ENCODE peak calls at places on chromosomes 6 and 20, in seven cellular contexts. One of them, this sample, is unnamed.

GRCh38 chr20:62685781-62686555 is 22.7 kb upstream of the NTSR1 start:
- DNase-seq in Panc1: no peak
- DNase-seq in A673: no peak
- DNase-seq in Caco-2: no peak
- DNase-seq in OCI-LY7: no peak
- DNase-seq in right lobe of liver: no peak
- DNase-seq in left ventricle myocardium inferior: peak; percentile 29
- DNase-seq in this sample: peak; percentile 35

GRCh38 chr6:163900570-163900969 is 486.1 kb downstream of the QKI start:
- DNase-seq in OCI-LY7: no peak
- DNase-seq in Caco-2: no peak
- DNase-seq in Panc1: no peak
- DNase-seq in left ventricle myocardium inferior: no peak
- DNase-seq in right lobe of liver: no peak
- DNase-seq in A673: no peak
- DNase-seq in this sample: no peak

GRCh38 chr6:78611097-78611625 is 256.2 kb upstream of the IRAK1BP1 start:
- DNase-seq in right lobe of liver: no peak
- DNase-seq in Caco-2: no peak
- DNase-seq in OCI-LY7: no peak
- DNase-seq in Panc1: no peak
- DNase-seq in A673: no peak
- DNase-seq in left ventricle myocardium inferior: no peak
- DNase-seq in this sample: no peak

GRCh38 chr6:75563032-75563431 is 38.6 kb upstream of the SENP6 start:
- DNase-seq in left ventricle myocardium inferior: no peak
- DNase-seq in Caco-2: no peak
- DNase-seq in right lobe of liver: no peak
- DNase-seq in Panc1: no peak
- DNase-seq in OCI-LY7: peak; percentile 49
- DNase-seq in A673: peak; percentile 71
- DNase-seq in this sample: peak; percentile 32

GRCh38 chr6:163850874-163851273 is 436.4 kb downstream of the QKI start:
- DNase-seq in left ventricle myocardium inferior: no peak
- DNase-seq in Caco-2: no peak
- DNase-seq in right lobe of liver: no peak
- DNase-seq in A673: no peak
- DNase-seq in Panc1: no peak
- DNase-seq in OCI-LY7: no peak
- DNase-seq in this sample: no peak

GRCh38 chr6:119493980-119494379 is 144.4 kb upstream of the MAN1A1 start:
- DNase-seq in OCI-LY7: no peak
- DNase-seq in right lobe of liver: no peak
- DNase-seq in A673: no peak
- DNase-seq in Panc1: no peak
- DNase-seq in Caco-2: no peak
- DNase-seq in left ventricle myocardium inferior: no peak
- DNase-seq in this sample: no peak

GRCh38 chr20:43571771-43572170 is 12.9 kb downstream of the SGK2 start:
- DNase-seq in right lobe of liver: no peak
- DNase-seq in OCI-LY7: no peak
- DNase-seq in A673: no peak
- DNase-seq in Caco-2: no peak
- DNase-seq in left ventricle myocardium inferior: no peak
- DNase-seq in Panc1: no peak
- DNase-seq in this sample: no peak

GRCh38 chr6:56842602-56843475 is 112.1 kb upstream of the BEND6 start:
- DNase-seq in left ventricle myocardium inferior: peak; percentile 39
- DNase-seq in right lobe of liver: no peak
- DNase-seq in OCI-LY7: no peak
- DNase-seq in A673: peak; percentile 66
- DNase-seq in Panc1: no peak
- DNase-seq in Caco-2: peak; percentile 64
- DNase-seq in this sample: peak; percentile 63

GRCh38 chr6:112571886-112572285 is 224.8 kb downstream of the RFPL4B start:
- DNase-seq in Panc1: no peak
- DNase-seq in OCI-LY7: no peak
- DNase-seq in Caco-2: no peak
- DNase-seq in left ventricle myocardium inferior: no peak
- DNase-seq in A673: no peak
- DNase-seq in right lobe of liver: no peak
- DNase-seq in this sample: no peak

DNA sequence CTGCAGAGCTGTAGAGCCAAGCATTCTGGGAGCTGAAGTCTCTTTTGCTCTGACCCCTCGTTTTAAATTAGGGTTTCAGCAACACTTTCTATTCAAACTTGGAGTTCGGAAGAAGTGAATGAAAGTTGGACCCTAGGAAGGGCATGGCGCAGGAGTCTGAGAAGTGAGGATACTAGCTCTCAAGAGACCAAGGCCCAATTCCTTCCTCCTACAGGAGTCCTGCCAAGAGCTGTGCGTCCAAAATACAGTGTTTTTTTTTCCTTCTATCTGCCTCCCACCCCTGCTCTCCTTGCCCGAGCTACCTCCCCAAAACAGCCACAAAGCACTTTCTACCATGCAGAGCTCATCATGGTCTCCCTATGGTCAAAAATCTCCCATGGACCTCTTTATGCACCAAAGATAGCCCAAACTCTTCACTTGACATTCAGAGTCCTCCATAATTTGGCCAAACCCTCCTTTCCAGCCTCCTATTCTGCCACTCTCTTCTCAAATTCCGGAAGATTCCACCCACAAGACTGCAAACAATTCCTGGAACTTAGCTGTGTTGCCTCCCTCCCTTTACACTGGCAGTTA is 649 bp upstream of the CSNK2A1 start:
- DNase-seq in OCI-LY7: no peak
- DNase-seq in Caco-2: no peak
- DNase-seq in A673: no peak
- DNase-seq in left ventricle myocardium inferior: no peak
- DNase-seq in right lobe of liver: no peak
- DNase-seq in Panc1: no peak
- DNase-seq in this sample: no peak
- H3K4me3 ChIP-seq in OCI-LY7: peak overlapping the region; percentile 89
- H3K4me3 ChIP-seq in Caco-2: no peak overlapping the region
- H3K4me3 ChIP-seq in A673: peak overlapping the region; percentile 99
- H3K4me3 ChIP-seq in left ventricle myocardium inferior: peak overlapping the region; percentile 85
- H3K4me3 ChIP-seq in right lobe of liver: peak overlapping the region; percentile 89
- H3K4me3 ChIP-seq in Panc1: peak overlapping the region; percentile 99
- H3K4me3 ChIP-seq in this sample: no peak overlapping the region

GRCh38 chr20:48638546-48638945 is 189.3 kb downstream of the PREX1 start:
- DNase-seq in left ventricle myocardium inferior: no peak
- DNase-seq in Caco-2: no peak
- DNase-seq in OCI-LY7: no peak
- DNase-seq in right lobe of liver: no peak
- DNase-seq in Panc1: peak; percentile 73
- DNase-seq in A673: no peak
- DNase-seq in this sample: no peak
- H3K4me1 ChIP-seq in left ventricle myocardium inferior: no peaks in the 10 kb centered on the region
- H3K4me1 ChIP-seq in Caco-2: no peaks in the 10 kb centered on the region
- H3K4me1 ChIP-seq in OCI-LY7: no peaks in the 10 kb centered on the region
- H3K4me1 ChIP-seq in right lobe of liver: no peaks in the 10 kb centered on the region
- H3K4me1 ChIP-seq in Panc1: no peaks in the 10 kb centered on the region
- H3K4me1 ChIP-seq in A673: peaks cover 9% of the 10 kb centered on the region
- H3K4me1 ChIP-seq in this sample: no peaks in the 10 kb centered on the region

DNA sequence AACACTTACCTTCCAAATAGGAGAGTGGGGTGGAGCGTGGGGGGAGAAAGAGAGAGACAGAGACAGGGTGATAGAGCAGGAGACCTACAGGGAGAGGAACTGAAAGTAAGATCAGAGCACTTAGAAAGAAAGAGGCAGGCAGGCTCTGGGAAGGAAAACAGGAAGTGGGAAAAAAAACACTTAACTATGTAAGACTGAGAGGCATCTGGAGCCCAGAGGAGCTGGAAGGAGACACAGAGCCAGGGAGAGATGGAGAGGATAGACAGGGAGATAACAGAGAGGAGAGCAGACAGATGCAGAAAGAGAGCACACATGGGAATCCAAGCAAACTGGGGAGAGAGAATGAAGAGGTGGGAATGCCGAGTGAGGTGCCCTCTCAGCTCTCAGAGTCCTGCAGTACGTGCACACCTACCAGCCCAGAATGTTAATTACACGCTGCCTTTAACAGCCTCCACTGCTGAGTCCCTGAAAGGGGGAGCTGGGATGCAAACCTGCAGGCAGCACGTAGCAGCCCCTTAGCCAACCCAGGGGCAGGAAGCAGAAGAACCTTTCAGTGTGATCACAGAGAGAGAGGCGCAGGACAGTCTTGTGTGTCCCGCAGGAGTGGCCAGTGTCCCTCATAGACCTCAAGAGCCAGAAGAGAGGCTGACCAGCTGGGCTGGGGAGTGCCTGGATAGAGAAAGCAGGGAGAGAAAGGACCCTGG is 132.7 kb upstream of the LRFN2 start:
- DNase-seq in A673: peak; percentile 24
- DNase-seq in Panc1: no peak
- DNase-seq in left ventricle myocardium inferior: no peak
- DNase-seq in right lobe of liver: no peak
- DNase-seq in Caco-2: no peak
- DNase-seq in OCI-LY7: peak; percentile 65
- DNase-seq in this sample: peak; percentile 55
- H3K4me3 ChIP-seq in A673: no peak overlapping the region
- H3K4me3 ChIP-seq in Panc1: no peak overlapping the region
- H3K4me3 ChIP-seq in left ventricle myocardium inferior: peak overlapping the region; percentile 29
- H3K4me3 ChIP-seq in right lobe of liver: no peak overlapping the region
- H3K4me3 ChIP-seq in Caco-2: no peak overlapping the region
- H3K4me3 ChIP-seq in OCI-LY7: peak overlapping the region; percentile 47
- H3K4me3 ChIP-seq in this sample: no peak overlapping the region

DNA sequence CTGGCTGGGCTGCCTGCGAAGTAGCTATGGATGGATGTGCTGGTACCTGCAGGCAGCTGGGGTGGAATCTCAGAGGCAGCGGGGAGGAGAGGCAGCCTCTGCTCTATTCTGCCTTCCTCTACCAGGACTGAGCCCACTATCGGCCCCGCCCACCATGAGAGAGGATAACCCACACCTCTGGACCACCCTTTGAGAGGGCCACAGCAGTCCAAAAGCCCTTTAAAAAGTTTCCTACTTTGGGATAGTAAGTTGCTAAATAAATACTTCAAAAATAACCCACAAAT is 36.1 kb downstream of the EZR start:
- DNase-seq in Caco-2: no peak
- DNase-seq in right lobe of liver: no peak
- DNase-seq in Panc1: no peak
- DNase-seq in A673: no peak
- DNase-seq in left ventricle myocardium inferior: no peak
- DNase-seq in OCI-LY7: no peak
- DNase-seq in this sample: no peak
- H3K4me1 ChIP-seq in Caco-2: peaks cover 16% of the 10 kb centered on the region
- H3K4me1 ChIP-seq in right lobe of liver: no peaks in the 10 kb centered on the region
- H3K4me1 ChIP-seq in Panc1: no peaks in the 10 kb centered on the region
- H3K4me1 ChIP-seq in A673: no peaks in the 10 kb centered on the region
- H3K4me1 ChIP-seq in left ventricle myocardium inferior: peaks cover 33% of the 10 kb centered on the region
- H3K4me1 ChIP-seq in OCI-LY7: no peaks in the 10 kb centered on the region
- H3K4me1 ChIP-seq in this sample: peaks cover 28% of the 10 kb centered on the region

GRCh38 chr20:21105429-21106170 is 558 bp downstream of the LINC00237 start:
- DNase-seq in Panc1: no peak
- DNase-seq in left ventricle myocardium inferior: no peak
- DNase-seq in right lobe of liver: no peak
- DNase-seq in Caco-2: no peak
- DNase-seq in OCI-LY7: no peak
- DNase-seq in A673: no peak
- DNase-seq in this sample: no peak
- H3K4me3 ChIP-seq in Panc1: no peak overlapping the region
- H3K4me3 ChIP-seq in left ventricle myocardium inferior: peak overlapping the region; percentile 45
- H3K4me3 ChIP-seq in right lobe of liver: no peak overlapping the region
- H3K4me3 ChIP-seq in Caco-2: no peak overlapping the region
- H3K4me3 ChIP-seq in OCI-LY7: no peak overlapping the region
- H3K4me3 ChIP-seq in A673: peak overlapping the region; percentile 23
- H3K4me3 ChIP-seq in this sample: no peak overlapping the region

GRCh38 chr6:24720131-24720603 is 1.2 kb upstream of the C6orf62 start:
- DNase-seq in Panc1: no peak
- DNase-seq in A673: peak; percentile 65
- DNase-seq in OCI-LY7: peak; percentile 77
- DNase-seq in Caco-2: peak; percentile 41
- DNase-seq in right lobe of liver: peak; percentile 67
- DNase-seq in left ventricle myocardium inferior: peak; percentile 64
- DNase-seq in this sample: peak; percentile 74

GRCh38 chr6:24721461-24722215 is 2.7 kb upstream of the C6orf62 start:
- DNase-seq in OCI-LY7: no peak
- DNase-seq in A673: no peak
- DNase-seq in Caco-2: no peak
- DNase-seq in right lobe of liver: peak; percentile 93
- DNase-seq in left ventricle myocardium inferior: peak; percentile 87
- DNase-seq in Panc1: no peak
- DNase-seq in this sample: peak; percentile 91

GRCh38 chr6:24718449-24719124 is 367 bp downstream of the C6orf62 start:
- DNase-seq in right lobe of liver: no peak
- DNase-seq in Caco-2: no peak
- DNase-seq in OCI-LY7: peak; percentile 25
- DNase-seq in left ventricle myocardium inferior: no peak
- DNase-seq in Panc1: no peak
- DNase-seq in A673: no peak
- DNase-seq in this sample: no peak

GRCh38 chr6:24720604-24721460 is 1.9 kb upstream of the C6orf62 start:
- DNase-seq in OCI-LY7: peak; percentile 100
- DNase-seq in A673: peak; percentile 100
- DNase-seq in left ventricle myocardium inferior: peak; percentile 100
- DNase-seq in Panc1: peak; percentile 98
- DNase-seq in right lobe of liver: peak; percentile 100
- DNase-seq in Caco-2: peak; percentile 100
- DNase-seq in this sample: peak; percentile 100

DNA sequence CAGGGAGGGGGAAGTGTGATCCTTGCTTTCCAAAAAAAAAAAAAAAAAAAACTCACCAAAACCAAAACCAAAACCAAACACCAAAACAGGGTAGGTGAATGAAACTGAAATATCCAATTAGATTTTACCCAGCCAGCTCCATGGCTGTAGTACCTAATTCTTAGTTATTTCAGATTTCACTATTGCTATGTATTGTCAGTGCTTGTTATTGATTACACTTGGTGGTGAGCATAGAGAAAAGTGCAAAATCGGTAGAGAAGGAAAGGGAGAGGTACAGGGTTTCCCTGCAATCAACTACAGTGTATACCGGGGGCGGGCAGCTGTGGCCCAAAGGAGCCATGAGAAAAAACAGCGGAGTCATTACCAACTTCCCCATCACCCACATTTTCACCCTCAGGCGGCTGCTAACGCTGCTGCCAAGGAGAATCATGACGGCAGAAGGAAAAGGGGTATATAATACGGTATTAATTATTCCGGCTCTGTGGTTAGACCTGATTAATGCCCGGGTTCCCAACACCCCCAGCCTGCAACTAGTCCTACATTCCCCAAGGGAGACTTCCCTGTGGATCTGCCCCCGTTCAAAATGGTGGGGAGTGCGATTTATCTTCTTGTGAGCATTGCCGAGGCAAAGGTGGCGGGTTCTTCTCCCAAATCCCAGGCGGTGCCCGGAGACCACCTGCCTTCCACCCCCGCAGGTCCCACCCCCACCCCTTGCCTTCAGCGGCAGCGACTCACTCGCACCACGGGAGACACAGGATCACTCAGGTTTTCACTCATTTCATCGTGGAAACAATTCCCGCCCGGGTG is at the start of gene C6orf62:
- DNase-seq in right lobe of liver: no peak
- DNase-seq in A673: peak; percentile 51
- DNase-seq in OCI-LY7: peak; percentile 49
- DNase-seq in Caco-2: no peak
- DNase-seq in left ventricle myocardium inferior: no peak
- DNase-seq in Panc1: no peak
- DNase-seq in this sample: peak; percentile 43
- H3K4me1 ChIP-seq in right lobe of liver: no peaks in the 10 kb centered on the region
- H3K4me1 ChIP-seq in A673: peaks cover 11% of the 10 kb centered on the region
- H3K4me1 ChIP-seq in OCI-LY7: peaks cover 31% of the 10 kb centered on the region
- H3K4me1 ChIP-seq in Caco-2: no peaks in the 10 kb centered on the region
- H3K4me1 ChIP-seq in left ventricle myocardium inferior: peaks cover 72% of the 10 kb centered on the region
- H3K4me1 ChIP-seq in Panc1: peaks cover 16% of the 10 kb centered on the region
- H3K4me1 ChIP-seq in this sample: peaks cover 10% of the 10 kb centered on the region